ENCODE peak calls at places on chromosomes 4 and X, in eight cellular contexts. V, L, U, T, Y, D, Z and W are unnamed samples.

GRCh38 chr4:1234811-1235292 is 14.1 kb downstream of the CTBP1 start:
- DNase-seq in T (no peak), Y (no peak), Z (no peak), V (no peak), D (no peak), L (peak), U (no peak), W (peak)

GRCh38 chrX:38799995-38800394 is 1.3 kb upstream of the MID1IP1 start:
- DNase-seq in U (no peak), D (no peak), Z (peak), L (no peak), Y (no peak), V (no peak), T (peak), W (no peak)

GRCh38 chr4:86013623-86014022 is 346.2 kb downstream of the MAPK10 start:
- DNase-seq in U (no peak), T (no peak), V (no peak), D (no peak), Y (no peak), Z (no peak), L (no peak), W (no peak)

GRCh38 chrX:141341341-141341740 is 99.0 kb upstream of the SPANXC start:
- DNase-seq in D (no peak), U (no peak), V (no peak), T (no peak), Y (no peak), Z (no peak), L (no peak), W (no peak)

GRCh38 chrX:848366-848765 is 217.8 kb downstream of the SHOX start:
- DNase-seq in Z (no peak), L (no peak), V (no peak), D (peak), Y (no peak), T (no peak), U (no peak), W (no peak)

GRCh38 chr4:55947912-55948725 is 626 bp upstream of the CEP135 start:
- DNase-seq in U (no peak), D (no peak), T (peak), Y (peak), L (no peak), Z (peak), V (no peak), W (no peak)

GRCh38 chr4:78652282-78652876 is 100.8 kb downstream of the ANXA3 start:
- DNase-seq in T (no peak), V (no peak), Y (no peak), U (no peak), L (no peak), Z (no peak), D (no peak), W (no peak)

GRCh38 chr4:114673306-114673705 is 74.7 kb downstream of the UGT8 start:
- DNase-seq in V (no peak), T (no peak), Z (no peak), D (no peak), U (no peak), L (no peak), Y (no peak), W (no peak)

GRCh38 chr4:95193391-95194224 is 355.2 kb downstream of the UNC5C start:
- DNase-seq in D (no peak), L (no peak), U (no peak), V (no peak), Y (no peak), Z (no peak), T (no peak), W (no peak)

GRCh38 chr4:42399393-42399792 is 2.1 kb downstream of the SHISA3 start:
- DNase-seq in Z (no peak), V (no peak), U (no peak), T (no peak), Y (no peak), L (no peak), D (peak), W (no peak)

GRCh38 chrX:71622347-71623104 is 4.2 kb upstream of the CXCR3 start:
- DNase-seq in Y (peak), Z (peak), V (peak), L (peak), T (peak), U (peak), D (peak), W (peak)

GRCh38 chrX:140712413-140713173 is 3.0 kb downstream of the LINC00632 start:
- DNase-seq in U (peak), V (peak), T (no peak), D (peak), Y (peak), Z (no peak), L (peak), W (peak)

GRCh38 chrX:117743469-117744251 is 372.9 kb downstream of the KLHL13 start:
- DNase-seq in L (no peak), Z (peak), Y (no peak), V (no peak), D (no peak), U (peak), T (no peak), W (no peak)

GRCh38 chr4:25903905-25904747 is 9.9 kb upstream of the SMIM20 start:
- DNase-seq in Z (no peak), U (no peak), L (no peak), Y (no peak), V (no peak), D (no peak), T (no peak), W (no peak)

GRCh38 chrX:49844622-49845021 is 15.5 kb downstream of the PAGE4 start:
- DNase-seq in U (no peak), Y (no peak), L (no peak), V (no peak), D (no peak), T (no peak), Z (no peak), W (no peak)

GRCh38 chr4:98630804-98631454 is 27.5 kb downstream of the TSPAN5 start:
- DNase-seq in Z (no peak), T (no peak), L (no peak), D (no peak), U (no peak), V (no peak), Y (no peak), W (no peak)

GRCh38 chrX:50941638-50942037 is 31.1 kb downstream of the BMP15 start:
- DNase-seq in Z (no peak), T (no peak), L (no peak), V (no peak), Y (no peak), U (peak), D (peak), W (no peak)

GRCh38 chr4:15396157-15396800 is 31.6 kb upstream of the C1QTNF7 start:
- DNase-seq in V (peak), T (peak), Y (no peak), D (peak), L (no peak), U (peak), Z (peak), W (no peak)

GRCh38 chr4:23774932-23775331 is 114.9 kb downstream of the PPARGC1A start:
- DNase-seq in U (no peak), T (no peak), L (no peak), Z (no peak), D (no peak), V (no peak), Y (no peak), W (no peak)

GRCh38 chr4:126604273-126604867 is 1028.4 kb upstream of the INTU start:
- DNase-seq in Z (peak), Y (no peak), V (no peak), L (no peak), T (peak), D (no peak), U (no peak), W (no peak)

GRCh38 chrX:129717902-129718301 is 20.9 kb upstream of the XPNPEP2 start:
- DNase-seq in U (no peak), D (no peak), T (no peak), Z (no peak), V (no peak), L (no peak), Y (no peak), W (no peak)

GRCh38 chrX:48989483-48989882 is 12.6 kb downstream of the GRIPAP1 start:
- DNase-seq in Z (no peak), T (no peak), D (no peak), U (no peak), L (no peak), Y (no peak), V (no peak), W (peak)

GRCh38 chr4:8617486-8618040 is 25.0 kb downstream of the CPZ start:
- DNase-seq in L (peak), D (no peak), Z (no peak), U (no peak), Y (no peak), T (no peak), V (no peak), W (peak)

GRCh38 chr4:152936446-152937279 is 540 bp downstream of the FHDC1 start:
- DNase-seq in V (peak), D (peak), U (peak), Y (no peak), T (peak), Z (no peak), L (no peak), W (no peak)

GRCh38 chr4:56086073-56086521 is 137.4 kb downstream of the CEP135 start:
- DNase-seq in L (no peak), Y (no peak), T (no peak), D (no peak), U (peak), V (no peak), Z (no peak), W (no peak)

GRCh38 chrX:153816821-153817220 is 13.5 kb downstream of the PDZD4 start:
- DNase-seq in L (no peak), D (no peak), Y (no peak), T (peak), Z (no peak), U (no peak), V (no peak), W (no peak)

GRCh38 chr4:81469774-81470455 is 1.8 kb downstream of the RASGEF1B start:
- DNase-seq in U (no peak), T (no peak), V (no peak), L (no peak), Z (no peak), Y (no peak), D (no peak), W (no peak)

GRCh38 chr4:167897116-167897515 is 195.2 kb upstream of the ANXA10 start:
- DNase-seq in Z (peak), T (no peak), D (no peak), Y (no peak), U (no peak), L (no peak), V (no peak), W (no peak)

GRCh38 chr4:73170518-73171198 is 87.9 kb downstream of the ANKRD17 start:
- DNase-seq in L (no peak), Z (no peak), U (no peak), D (no peak), Y (no peak), T (no peak), V (no peak), W (no peak)

GRCh38 chr4:145553375-145553774 is 65.8 kb upstream of the MMAA start:
- DNase-seq in U (no peak), L (no peak), T (no peak), D (no peak), V (no peak), Y (no peak), Z (no peak), W (no peak)

GRCh38 chrX:48003367-48003757 is 427 bp downstream of the ZNF182 start:
- DNase-seq in V (no peak), Y (no peak), D (no peak), Z (no peak), L (no peak), U (peak), T (peak), W (no peak)

GRCh38 chr4:133316874-133317273 is 167.8 kb downstream of the PCDH10 start:
- DNase-seq in V (no peak), D (no peak), Z (no peak), Y (no peak), T (no peak), U (no peak), L (no peak), W (no peak)

GRCh38 chr4:75779059-75779757 is 54.8 kb downstream of the USO1 start:
- DNase-seq in D (no peak), Z (no peak), Y (no peak), L (no peak), T (no peak), V (no peak), U (no peak), W (no peak)

GRCh38 chrX:21946925-21947641 is 6.6 kb downstream of the SMS start:
- DNase-seq in L (no peak), T (no peak), Y (no peak), V (no peak), Z (no peak), U (no peak), D (no peak), W (no peak)

DNA sequence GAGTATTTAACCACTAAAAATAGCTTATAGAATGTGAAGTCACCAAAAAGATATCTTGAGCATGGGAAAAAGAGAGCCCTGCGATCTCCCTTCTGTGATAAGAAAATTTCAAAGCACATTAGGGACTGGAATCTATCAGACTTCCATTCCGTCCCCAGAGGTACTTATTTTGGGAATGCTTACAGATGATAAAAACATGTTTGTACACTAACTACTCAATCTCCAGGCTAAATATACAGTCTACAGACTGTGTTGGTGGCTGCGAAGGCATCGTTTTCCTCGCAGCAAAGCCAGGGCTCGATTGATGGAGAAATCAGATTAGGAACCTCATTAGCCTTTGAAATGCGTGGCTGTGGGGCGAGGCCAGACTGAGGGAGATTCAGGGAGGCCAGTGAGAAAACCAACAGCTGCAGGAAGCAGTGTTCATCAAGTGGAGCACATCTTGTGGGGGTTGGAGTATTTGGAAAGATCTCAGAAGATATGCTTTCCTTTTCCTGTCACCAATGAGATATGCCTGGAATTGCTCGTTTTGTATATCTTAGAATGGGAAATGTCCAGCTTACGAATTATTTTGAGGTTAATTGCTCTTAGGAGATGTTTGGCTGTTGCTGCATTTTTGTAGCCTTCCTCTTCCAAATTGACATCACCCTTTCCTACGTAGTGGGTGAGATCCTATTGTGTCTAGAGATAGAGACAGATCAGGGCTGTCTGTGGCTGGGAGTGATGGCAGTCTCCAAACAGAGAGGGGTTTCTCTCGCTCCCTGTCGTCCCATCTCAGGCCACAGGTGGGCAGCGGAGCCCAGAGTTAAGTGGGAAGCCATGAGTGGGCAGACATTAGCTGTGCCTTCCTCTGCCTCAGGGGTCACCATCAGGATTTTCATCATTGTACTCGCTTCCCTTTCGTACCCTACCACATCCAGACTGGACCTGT is 225.0 kb upstream of the FAT1 start:
- DNase-seq in T (no peak), Z (no peak), V (no peak), D (peak), Y (no peak), L (no peak), U (no peak), W (no peak)
- TF ChIP-seq CTCF in T (peak), Z (peak), V (no peak), D (peak), Y (no peak), L (no peak), U (no peak), W (no peak)

GRCh38 chr4:140702096-140702757 is 54.0 kb downstream of the TBC1D9 start:
- DNase-seq in D (no peak), V (no peak), Y (no peak), U (no peak), L (no peak), T (no peak), Z (no peak), W (no peak)
- TF ChIP-seq POLR2AphosphoS5 in D (no peak), V (no peak), Y (no peak), U (no peak), L (no peak), T (no peak), Z (no peak), W (no peak)

GRCh38 chr4:122099896-122100295 is 52.2 kb upstream of the BLTP1 start:
- DNase-seq in V (no peak), T (no peak), U (no peak), D (no peak), Y (no peak), L (no peak), Z (no peak), W (no peak)
- TF ChIP-seq EP300 in V (no peak), T (no peak), U (no peak), D (no peak), Y (no peak), L (no peak), Z (no peak), W (no peak)

GRCh38 chrX:12814434-12814833 is 23.2 kb downstream of the PRPS2 start:
- DNase-seq in Z (peak), V (peak), Y (no peak), D (peak), T (peak), U (peak), L (no peak), W (no peak)
- TF ChIP-seq CTCF in Z (peak), V (peak), Y (peak), D (no peak), T (peak), U (peak), L (no peak), W (peak)

GRCh38 chr4:39032218-39033085 is at the start of gene TMEM156:
- DNase-seq in D (no peak), V (no peak), L (no peak), U (no peak), T (no peak), Y (no peak), Z (peak), W (no peak)
- TF ChIP-seq POLR2AphosphoS5 in D (no peak), V (no peak), L (no peak), U (peak), T (no peak), Y (no peak), Z (no peak), W (peak)

GRCh38 chrX:119826399-119826959 is 26.3 kb downstream of the UPF3B start:
- DNase-seq in L (no peak), Z (peak), U (no peak), V (no peak), Y (no peak), D (no peak), T (no peak), W (no peak)
- TF ChIP-seq EP300 in L (no peak), Z (no peak), U (no peak), V (no peak), Y (no peak), D (no peak), T (no peak), W (no peak)

DNA sequence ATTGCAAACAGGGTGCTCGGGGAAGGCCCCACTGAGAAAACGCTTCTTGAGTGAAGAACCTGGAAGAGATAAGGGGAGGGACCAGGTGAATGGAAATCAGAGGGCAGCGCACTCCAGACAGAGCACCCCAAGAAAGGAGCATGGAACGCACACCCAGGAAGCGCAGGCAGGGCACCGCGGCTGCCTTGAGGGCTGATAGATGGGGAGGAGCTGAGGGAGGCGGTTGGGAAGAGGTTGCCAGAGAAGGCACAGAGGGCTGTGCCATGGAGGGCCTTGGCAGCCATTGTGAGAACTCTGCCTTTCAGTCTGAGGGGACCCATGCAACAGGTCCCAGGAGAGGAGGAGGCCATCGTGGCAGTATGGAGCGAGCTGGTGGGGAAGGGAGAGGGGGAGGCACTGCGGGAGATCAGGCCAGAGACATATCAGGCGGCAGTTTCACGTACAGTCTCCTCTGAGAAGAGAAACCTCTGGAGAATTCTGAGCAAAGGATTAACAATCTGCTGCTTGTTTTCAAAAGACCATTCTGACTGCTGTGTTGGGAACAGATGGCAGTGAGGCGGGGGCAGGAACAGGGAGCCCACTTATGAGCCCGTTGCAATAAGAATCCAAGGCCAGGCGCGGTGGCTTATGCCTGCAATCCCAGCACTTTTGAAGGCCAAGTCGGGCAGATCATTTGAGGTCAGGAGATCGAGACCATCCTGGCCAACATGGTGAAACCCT is 83.7 kb downstream of the PCYT1B start:
- DNase-seq in T (no peak), D (no peak), L (no peak), Z (no peak), Y (no peak), U (no peak), V (no peak), W (no peak)
- TF ChIP-seq CTCF in T (no peak), D (no peak), L (no peak), Z (no peak), Y (no peak), U (no peak), V (no peak), W (no peak)

GRCh38 chr4:37977471-37978452 is 17.6 kb downstream of the PTTG2 start:
- DNase-seq in T (peak), Y (peak), L (peak), D (peak), Z (peak), U (peak), V (peak), W (peak)
- TF ChIP-seq POLR2AphosphoS5 in T (no peak), Y (peak), L (no peak), D (no peak), Z (no peak), U (peak), V (peak), W (peak)

DNA sequence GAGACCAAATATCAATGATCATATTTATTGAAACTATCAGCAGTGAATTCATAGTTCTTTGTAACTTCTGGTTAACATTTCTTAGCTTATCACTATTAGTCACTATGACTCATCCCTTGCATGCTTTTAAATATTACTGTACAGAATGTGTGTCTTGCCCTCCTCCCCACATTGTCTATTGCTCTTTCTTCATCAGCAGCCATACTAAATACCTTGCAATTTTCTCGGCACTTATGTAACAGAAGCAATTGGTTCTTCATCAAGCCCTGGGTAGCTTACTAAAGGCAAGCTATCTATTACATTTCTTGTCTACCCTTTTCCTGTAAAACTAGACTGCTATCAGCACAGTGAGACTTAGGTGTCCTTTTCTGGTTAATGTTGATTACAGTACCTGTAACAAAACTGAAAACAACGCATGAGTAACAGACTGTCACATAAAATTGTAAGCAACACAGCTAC is 8.2 kb downstream of the KLHL4 start:
- DNase-seq in T (peak), D (no peak), V (no peak), U (no peak), Z (no peak), L (no peak), Y (no peak), W (no peak)
- TF ChIP-seq EP300 in T (no peak), D (no peak), V (no peak), U (no peak), Z (no peak), L (no peak), Y (no peak), W (no peak)

GRCh38 chr4:106530816-106531215 is 162.2 kb upstream of the GIMD1 start:
- DNase-seq in U (no peak), V (no peak), Y (no peak), Z (no peak), T (no peak), D (no peak), L (no peak), W (no peak)

GRCh38 chr4:106529348-106530033 is 160.9 kb upstream of the GIMD1 start:
- DNase-seq in T (no peak), U (no peak), Y (no peak), V (no peak), D (no peak), L (no peak), Z (no peak), W (no peak)

DNA sequence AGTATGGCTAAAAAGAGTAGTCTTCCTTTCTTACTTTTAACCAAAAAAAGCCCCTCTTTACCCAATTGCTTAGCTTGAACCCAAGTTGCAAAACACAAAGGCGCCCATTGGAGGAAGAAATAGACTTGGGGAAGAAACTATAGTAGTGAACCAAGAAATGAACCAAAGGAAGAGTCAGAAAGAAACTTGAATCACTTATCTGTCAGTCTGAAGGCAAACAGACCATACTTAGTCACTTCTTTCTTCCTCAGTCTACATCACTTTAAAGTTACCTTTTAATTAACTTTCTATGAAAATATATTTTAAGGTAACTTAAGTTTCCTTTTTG is 161.4 kb upstream of the GIMD1 start:
- DNase-seq in V (no peak), D (no peak), Z (no peak), Y (no peak), L (no peak), T (no peak), U (no peak), W (no peak)
- TF ChIP-seq CTCF in V (no peak), D (no peak), Z (no peak), Y (no peak), L (no peak), T (no peak), U (no peak), W (no peak)